ENCODE peak calls at places on chromosome 11, in six cellular contexts. K is GM13976, Z is astrocyte of the cerebellum, V is hepatocyte, F is foreskin fibroblast, N is A673. B is an unnamed sample.

GRCh38 chr11:84853841-84854497 is 773.2 kb downstream of the DLG2 start:
- DNase-seq in K (no peak), Z (no peak), V (no peak), F (no peak), N (no peak), B (no peak)

GRCh38 chr11:111814106-111814505 is 47.9 kb upstream of the PPP2R1B start:
- DNase-seq in K (no peak), Z (no peak), V (no peak), F (no peak), N (no peak), B (no peak)

GRCh38 chr11:71164621-71165020 is 87.8 kb downstream of the SHANK2 start:
- DNase-seq in K (no peak), Z (no peak), V (no peak), F (no peak), N (no peak), B (no peak)

GRCh38 chr11:121649798-121650197 is 197.0 kb upstream of the SORL1-AS1 start:
- DNase-seq in K (no peak), Z (no peak), V (no peak), F (no peak), N (no peak), B (no peak)

GRCh38 chr11:74462009-74462408 is 5.3 kb downstream of the KCNE3 start:
- DNase-seq in K (no peak), Z (no peak), V (peak), F (peak), N (no peak), B (no peak)

GRCh38 chr11:17793642-17794170 is 59.1 kb downstream of the KCNC1 start:
- DNase-seq in K (no peak), Z (no peak), V (no peak), F (no peak), N (no peak), B (no peak)

GRCh38 chr11:114377612-114378267 is 22.6 kb downstream of the C11orf71 start:
- DNase-seq in K (no peak), Z (no peak), V (peak), F (peak), N (peak), B (no peak)

GRCh38 chr11:72814831-72815618 is 814 bp downstream of the ATG16L2 start:
- DNase-seq in K (peak), Z (no peak), V (peak), F (peak), N (peak), B (no peak)

GRCh38 chr11:21861314-21861713 is 331.6 kb upstream of the ANO5 start:
- DNase-seq in K (no peak), Z (no peak), V (no peak), F (no peak), N (no peak), B (no peak)

GRCh38 chr11:11985954-11986949 is 22.2 kb downstream of the DKK3 start:
- DNase-seq in K (no peak), Z (no peak), V (no peak), F (no peak), N (no peak), B (no peak)

GRCh38 chr11:23976369-23976768 is 520.5 kb upstream of the LUZP2 start:
- DNase-seq in K (no peak), Z (no peak), V (no peak), F (peak), N (no peak), B (no peak)

GRCh38 chr11:60629399-60629798 is 70.0 kb upstream of the MS4A8 start:
- DNase-seq in K (no peak), Z (no peak), V (no peak), F (no peak), N (no peak), B (no peak)
- TF ChIP-seq CTCF in K (no peak), Z (no peak), V (no peak), F (no peak), N (no peak), B (no peak)

GRCh38 chr11:45180158-45180887 is 33.9 kb downstream of the PRDM11 start:
- DNase-seq in K (no peak), Z (no peak), V (peak), F (peak), N (peak), B (peak)
- TF ChIP-seq CTCF in K (no peak), Z (no peak), V (peak), F (peak), N (peak), B (no peak)

GRCh38 chr11:63745304-63746170 is 23.0 kb downstream of the ZFTA start:
- DNase-seq in K (no peak), Z (no peak), V (peak), F (no peak), N (peak), B (no peak)
- TF ChIP-seq CTCF in K (no peak), Z (peak), V (peak), F (no peak), N (peak), B (no peak)

DNA sequence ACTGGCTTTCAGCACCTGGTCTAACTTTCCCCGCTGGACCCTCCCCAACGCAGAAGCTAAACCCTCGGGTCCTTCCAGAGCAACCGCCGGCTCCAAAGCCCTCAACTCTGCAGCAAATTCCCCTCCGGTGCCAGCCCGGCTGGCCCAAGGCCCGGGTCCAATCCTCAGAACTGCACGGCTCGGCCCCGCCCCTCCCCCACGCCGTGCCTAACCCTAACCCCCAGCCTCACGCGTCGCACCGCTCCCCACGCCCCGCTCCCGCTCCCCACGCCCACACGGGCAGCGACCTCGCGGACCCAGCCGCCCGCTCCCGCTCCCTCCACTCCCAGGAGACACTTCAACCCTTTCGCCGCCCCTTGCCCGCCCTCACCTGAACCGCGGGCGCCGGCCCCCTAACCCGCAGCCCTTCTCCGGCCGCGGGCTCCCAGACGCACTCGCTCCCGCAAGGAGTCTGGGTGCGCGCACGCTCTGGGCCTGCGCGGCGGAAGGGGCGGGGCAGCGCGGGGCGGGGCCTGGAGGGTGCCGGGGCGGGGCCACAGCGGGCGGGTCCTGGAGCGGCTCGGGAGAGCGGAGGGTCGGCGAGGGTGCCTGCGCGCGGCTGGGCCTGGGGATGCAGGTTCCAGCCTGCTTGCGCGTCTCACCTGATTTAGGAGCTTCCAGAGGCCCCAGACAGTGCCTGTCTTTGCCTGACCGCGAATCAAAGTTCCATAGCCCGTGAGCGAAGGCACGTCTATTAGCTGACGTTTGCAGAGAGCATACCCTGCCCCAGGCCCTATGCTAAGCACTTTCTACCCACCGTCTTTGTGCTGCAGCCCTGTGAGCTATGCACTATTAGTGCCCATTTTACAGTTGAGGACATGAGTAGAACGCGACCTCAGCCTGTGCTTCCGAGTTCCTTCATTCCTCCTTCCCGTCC is at the start of gene NFRKB:
- DNase-seq in K (peak), Z (no peak), V (peak), F (peak), N (peak), B (peak)
- TF ChIP-seq CTCF in K (no peak), Z (no peak), V (no peak), F (no peak), N (no peak), B (no peak)

DNA sequence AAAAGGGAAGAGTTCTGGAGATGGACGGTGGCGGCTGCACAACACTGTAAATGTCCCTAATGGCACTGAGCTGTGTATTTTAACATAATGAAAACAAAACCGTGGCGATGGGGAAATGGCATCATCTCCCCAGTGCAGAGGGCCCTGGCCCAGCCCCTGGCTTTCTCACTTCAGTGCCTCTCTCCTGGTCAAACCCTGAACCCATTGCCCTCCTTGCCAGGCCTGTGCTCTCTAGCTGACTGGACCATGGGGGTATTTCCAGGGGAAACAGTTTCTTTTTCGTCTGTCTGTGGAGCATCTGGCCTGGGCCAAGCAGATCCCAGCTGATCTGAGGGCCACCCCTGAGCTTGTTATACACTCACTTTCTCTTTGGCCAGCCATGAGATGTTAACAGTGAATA is 17.4 kb upstream of the NAP1L4 start:
- DNase-seq in K (no peak), Z (no peak), V (no peak), F (no peak), N (no peak), B (no peak)
- TF ChIP-seq CTCF in K (no peak), Z (no peak), V (no peak), F (no peak), N (no peak), B (no peak)

GRCh38 chr11:67614730-67615454 is 8.2 kb downstream of the NDUFV1 start:
- DNase-seq in K (no peak), Z (no peak), V (no peak), F (no peak), N (no peak), B (no peak)

GRCh38 chr11:67612751-67613150 is 6.0 kb downstream of the NDUFV1 start:
- DNase-seq in K (no peak), Z (no peak), V (no peak), F (no peak), N (no peak), B (no peak)

GRCh38 chr11:67613313-67613959 is 6.7 kb downstream of the NDUFV1 start:
- DNase-seq in K (no peak), Z (no peak), V (no peak), F (no peak), N (no peak), B (no peak)

GRCh38 chr11:67615455-67616430 is 9.0 kb downstream of the NDUFV1 start:
- DNase-seq in K (peak), Z (no peak), V (peak), F (peak), N (peak), B (no peak)

DNA sequence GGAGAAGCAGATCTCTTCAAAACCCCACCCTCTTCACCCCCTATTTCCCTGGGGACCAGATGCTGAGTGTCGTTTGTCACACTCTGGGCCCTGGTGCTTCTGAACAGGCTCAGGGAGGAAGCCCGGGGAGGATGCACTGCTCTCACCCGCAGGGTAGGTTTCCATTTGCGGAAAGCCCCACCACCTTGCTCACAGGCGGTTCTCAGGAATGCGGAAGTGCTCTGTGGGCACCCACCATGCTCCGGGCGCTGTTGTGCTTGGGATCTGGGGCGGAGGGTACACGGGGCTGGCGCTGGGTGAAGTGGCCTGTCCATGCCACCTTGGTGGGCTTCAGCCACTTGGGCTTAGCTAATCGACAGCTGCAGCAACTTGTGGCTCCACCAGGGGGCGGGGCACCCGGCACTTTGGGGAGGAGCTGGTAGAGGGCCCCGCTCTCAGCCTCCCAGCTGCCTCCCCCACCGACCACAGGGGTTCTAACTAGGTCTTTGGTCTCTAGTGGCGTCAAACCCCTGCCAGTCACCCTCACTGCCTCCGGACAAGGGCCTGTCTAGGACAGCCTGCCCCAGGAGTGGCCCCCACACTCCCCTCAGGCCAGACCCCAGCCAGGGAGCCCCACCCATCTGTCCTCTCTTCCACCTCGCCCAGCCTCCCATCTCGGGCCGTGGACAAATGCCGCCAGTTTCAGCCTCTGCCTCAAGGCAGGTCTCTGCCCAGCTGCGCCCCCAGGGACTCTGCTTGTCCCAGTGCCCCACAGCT is 7.4 kb downstream of the NDUFV1 start:
- DNase-seq in K (peak), Z (no peak), V (peak), F (peak), N (peak), B (peak)
- TF ChIP-seq CTCF in K (peak), Z (peak), V (peak), F (peak), N (peak), B (peak)

B was measured in nephron progenitor cell.